ENCODE peak calls at places on chromosomes 12 and 14, in six cellular contexts. Q, K, R, D, G and Y are unnamed samples.

GRCh38 chr12:1611775-1612174 is 17.3 kb upstream of the WNT5B start:
- DNase-seq in D (no peak), K (peak; percentile 90), Q (no peak), R (no peak), G (peak; percentile 83), Y (no peak)

GRCh38 chr14:100132161-100132902 is 27.1 kb downstream of the DEGS2 start:
- DNase-seq in G (peak; percentile 7), R (no peak), Q (no peak), D (no peak), K (no peak), Y (no peak)

GRCh38 chr12:110223777-110224378 is 57.2 kb upstream of the ATP2A2 start:
- DNase-seq in K (no peak), D (no peak), G (peak; percentile 96), R (no peak), Q (no peak), Y (no peak)

GRCh38 chr14:89504602-89505320 is 87.7 kb upstream of the FOXN3 start:
- DNase-seq in Q (peak; percentile 97), G (peak; percentile 65), D (no peak), R (peak; percentile 5), K (peak; percentile 76), Y (no peak)

GRCh38 chr14:75208843-75209242 is 32.4 kb upstream of the TMED10 start:
- DNase-seq in K (no peak), D (no peak), G (no peak), R (no peak), Q (no peak), Y (no peak)

GRCh38 chr14:39107624-39108023 is 4.6 kb upstream of the SEC23A start:
- DNase-seq in K (peak; percentile 67), R (no peak), Q (peak; percentile 46), G (peak; percentile 61), D (no peak), Y (no peak)

GRCh38 chr14:103772078-103772712 is 56.6 kb downstream of the ZFYVE21 start:
- DNase-seq in D (no peak), G (no peak), Q (no peak), R (no peak), K (no peak), Y (no peak)

GRCh38 chr14:34227834-34228662 is 234.0 kb downstream of the SPTSSA start:
- DNase-seq in Q (peak; percentile 33), G (peak; percentile 60), K (peak; percentile 56), R (no peak), D (peak; percentile 2), Y (no peak)

GRCh38 chr12:6858796-6859195 is 6.8 kb downstream of the USP5 start:
- DNase-seq in D (no peak), G (no peak), K (no peak), R (no peak), Q (no peak), Y (no peak)

GRCh38 chr12:75809745-75810144 is 221.8 kb downstream of the PHLDA1 start:
- DNase-seq in Q (no peak), G (no peak), R (no peak), D (no peak), K (no peak), Y (no peak)

GRCh38 chr14:76951149-76951548 is 77.4 kb downstream of the IRF2BPL start:
- DNase-seq in Q (no peak), G (no peak), R (no peak), D (no peak), K (peak; percentile 36), Y (no peak)

GRCh38 chr12:94649349-94650142 is 811 bp downstream of the TMCC3 start:
- DNase-seq in R (no peak), D (no peak), G (peak; percentile 54), Q (no peak), K (peak; percentile 52), Y (no peak)